ENCODE peak calls at places on chromosomes 5 and 9, in five cellular contexts. S is RWPE2, R is nephron progenitor cell, L is HCT116, M is lower leg skin. W is an unnamed sample.

GRCh38 chr9:133713211-133713959 is 24.8 kb downstream of the SARDH start:
- DNase-seq in L (no peak), M (no peak), S (peak; percentile 47), R (peak; percentile 56), W (no peak)

GRCh38 chr5:58042933-58043606 is 416.8 kb downstream of the PLK2 start:
- DNase-seq in S (no peak), M (no peak), L (no peak), R (no peak), W (no peak)

GRCh38 chr9:2623046-2623865 is 1.7 kb downstream of the VLDLR start:
- DNase-seq in S (no peak), M (peak; percentile 84), L (no peak), R (peak; percentile 46), W (peak; percentile 22)

GRCh38 chr5:3601929-3602712 is 6.5 kb downstream of the IRX1 start:
- DNase-seq in L (no peak), M (peak; percentile 88), S (peak; percentile 64), R (peak; percentile 48), W (no peak)

GRCh38 chr5:36689225-36689624 is 82.8 kb downstream of the SLC1A3 start:
- DNase-seq in L (no peak), M (no peak), S (no peak), R (no peak), W (peak; percentile 62)

GRCh38 chr9:130461218-130461630 is 16.5 kb downstream of the ASS1 start:
- DNase-seq in M (peak; percentile 92), R (peak; percentile 91), S (no peak), L (no peak), W (peak; percentile 85)

GRCh38 chr5:93394301-93394700 is 186.7 kb downstream of the NR2F1-AS1 start:
- DNase-seq in S (no peak), R (no peak), M (no peak), L (no peak), W (no peak)

GRCh38 chr5:10626473-10627013 is 62.7 kb downstream of the ANKRD33B start:
- DNase-seq in M (peak; percentile 84), R (no peak), L (no peak), S (no peak), W (no peak)

GRCh38 chr5:34045996-34046395 is 3.0 kb upstream of the C1QTNF3 start:
- DNase-seq in L (no peak), S (no peak), M (no peak), R (no peak), W (no peak)

GRCh38 chr5:127785098-127785927 is 82.1 kb downstream of the CCDC192 start:
- DNase-seq in R (no peak), S (no peak), L (no peak), M (no peak), W (no peak)

GRCh38 chr5:115190388-115190787 is 20.7 kb upstream of the TRIM36 start:
- DNase-seq in S (no peak), M (no peak), R (no peak), L (no peak), W (no peak)

GRCh38 chr9:124261787-124262595 is 4.2 kb downstream of the NEK6 start:
- DNase-seq in R (no peak), S (no peak), L (no peak), M (no peak), W (no peak)

GRCh38 chr9:131442351-131442750 is 48.5 kb downstream of the PRRC2B start:
- DNase-seq in L (no peak), R (no peak), M (no peak), S (no peak), W (no peak)

GRCh38 chr5:151141535-151141934 is 16.0 kb downstream of the ANXA6 start:
- DNase-seq in M (no peak), R (peak; percentile 37), S (no peak), L (no peak), W (peak; percentile 84)

GRCh38 chr9:128084746-128085145 is 16.7 kb downstream of the SLC25A25 start:
- DNase-seq in L (no peak), R (no peak), M (no peak), S (no peak), W (no peak)

GRCh38 chr9:34809504-34810186 is 99.7 kb upstream of the CCL21 start:
- DNase-seq in R (peak; percentile 42), L (no peak), M (no peak), S (peak; percentile 47), W (no peak)
- TF ChIP-seq CTCF in R (peak; percentile 18), L (no peak), M (no peak), S (peak; percentile 37), W (no peak)

DNA sequence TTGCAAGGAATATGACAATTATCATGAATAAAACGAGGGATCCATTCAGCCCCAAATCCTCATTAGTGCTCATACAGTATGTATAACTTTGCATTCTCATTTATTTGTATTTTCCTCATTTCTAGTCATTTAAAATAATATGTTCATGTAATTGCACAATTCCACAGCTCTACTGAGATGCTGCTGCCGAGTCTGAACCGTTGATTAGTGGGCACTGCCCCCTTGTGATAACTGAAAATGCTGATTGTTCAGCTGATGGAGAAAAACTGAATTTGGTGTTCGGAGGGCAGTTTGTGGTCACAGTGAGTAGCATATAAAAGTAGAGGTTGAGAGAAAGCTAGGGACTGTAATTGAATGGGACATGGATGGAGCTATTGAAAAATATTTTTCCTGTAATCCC is 12.2 kb upstream of the GPR151 start:
- DNase-seq in L (no peak), R (no peak), M (no peak), S (no peak), W (no peak)
- TF ChIP-seq CTCF in L (peak; percentile 26), R (no peak), M (no peak), S (peak; percentile 67), W (no peak)

GRCh38 chr5:72243706-72244105 is 76.3 kb downstream of the MRPS27 start:
- DNase-seq in M (no peak), L (no peak), R (no peak), S (no peak), W (no peak)

GRCh38 chr5:72245517-72246238 is 74.4 kb downstream of the MRPS27 start:
- DNase-seq in L (no peak), R (no peak), S (no peak), M (no peak), W (no peak)

GRCh38 chr5:72246239-72246580 is 73.8 kb downstream of the MRPS27 start:
- DNase-seq in R (no peak), L (no peak), S (no peak), M (no peak), W (no peak)

GRCh38 chr5:72242796-72243475 is 77.1 kb downstream of the MRPS27 start:
- DNase-seq in L (no peak), R (peak; percentile 27), S (no peak), M (no peak), W (no peak)

DNA sequence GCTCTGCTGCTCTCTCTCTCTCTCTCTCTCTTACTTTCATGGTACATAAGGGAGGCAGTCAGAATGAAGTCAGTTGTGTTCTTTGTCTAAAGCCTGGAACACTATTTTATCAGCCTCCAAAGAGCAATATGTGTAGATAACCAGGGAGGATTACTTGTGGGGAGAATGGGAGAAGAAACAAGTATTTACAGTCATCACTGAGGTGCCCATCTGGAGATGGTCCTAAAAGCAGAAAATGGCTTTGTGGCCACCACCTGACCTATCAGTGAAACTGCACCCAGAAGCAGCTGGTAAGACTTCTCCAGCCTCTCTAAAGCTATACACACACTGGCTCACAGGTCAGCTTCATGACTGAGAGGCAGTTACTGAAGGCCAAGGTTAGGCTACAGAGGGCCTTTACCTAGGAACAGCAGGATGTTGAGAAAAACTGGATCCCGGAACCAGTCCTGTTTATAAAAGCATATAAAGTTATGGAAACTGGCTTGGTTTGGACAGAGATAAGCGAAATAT is 75.1 kb downstream of the MRPS27 start:
- DNase-seq in M (no peak), S (no peak), R (peak; percentile 16), L (peak; percentile 24), W (peak; percentile 22)
- TF ChIP-seq CTCF in M (no peak), S (peak; percentile 68), R (peak; percentile 40), L (peak; percentile 51), W (peak; percentile 44)

DNA sequence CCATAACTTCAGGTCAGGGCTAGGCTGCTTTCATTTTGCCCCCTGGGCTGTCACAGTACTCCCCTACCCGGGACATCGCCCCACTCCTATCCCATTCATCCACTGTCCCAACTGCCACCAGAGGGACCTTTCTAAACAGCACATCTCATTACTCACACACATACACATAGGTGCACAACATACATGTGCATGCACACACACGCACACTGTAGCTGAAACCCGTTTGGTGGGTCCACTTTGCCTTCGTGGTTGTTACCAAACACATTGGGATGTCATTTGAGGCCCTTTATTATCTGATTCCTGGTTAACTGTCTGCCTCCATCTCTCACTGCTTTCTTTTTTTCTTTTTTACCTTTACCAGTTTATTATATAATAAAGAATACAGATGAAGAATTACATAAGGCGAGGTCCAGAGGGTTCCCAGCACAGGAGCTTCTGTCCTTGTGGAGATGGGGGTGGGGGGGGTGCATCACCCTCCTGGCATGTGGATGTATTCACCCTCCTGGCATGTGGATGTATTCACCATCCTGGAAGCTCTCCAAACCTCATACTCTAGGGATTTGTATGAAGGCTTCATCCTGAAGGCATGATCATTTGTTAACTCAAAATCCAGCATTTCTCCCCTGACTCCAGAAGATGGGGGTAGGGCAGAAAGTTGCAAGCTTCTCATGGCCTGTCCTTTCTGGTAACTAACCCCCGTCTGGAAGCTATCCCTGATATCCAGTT is 186.0 kb downstream of the GOLPH3 start:
- DNase-seq in M (no peak), S (peak; percentile 97), R (no peak), L (peak; percentile 77), W (no peak)
- TF ChIP-seq CTCF in M (no peak), S (peak; percentile 8), R (no peak), L (no peak), W (no peak)

GRCh38 chr5:169707714-169708113 is 70.6 kb downstream of the DOCK2 start:
- DNase-seq in M (no peak), S (no peak), L (no peak), R (no peak), W (no peak)

GRCh38 chr5:169710675-169711074 is 73.6 kb downstream of the DOCK2 start:
- DNase-seq in R (no peak), S (no peak), M (no peak), L (no peak), W (no peak)

GRCh38 chr5:169712428-169712827 is 75.4 kb downstream of the DOCK2 start:
- DNase-seq in M (no peak), S (no peak), L (no peak), R (no peak), W (no peak)

GRCh38 chr5:169716287-169716686 is 79.2 kb downstream of the DOCK2 start:
- DNase-seq in S (no peak), M (no peak), L (no peak), R (no peak), W (no peak)

GRCh38 chr5:169711826-169712225 is 74.8 kb downstream of the DOCK2 start:
- DNase-seq in M (no peak), L (no peak), S (no peak), R (no peak), W (no peak)
- TF ChIP-seq CTCF in M (no peak), L (no peak), S (no peak), R (no peak), W (no peak)

GRCh38 chr9:104586496-104587180 is 12.6 kb downstream of the OR13C5 start:
- DNase-seq in M (no peak), S (no peak), R (no peak), L (no peak), W (no peak)
- TF ChIP-seq CTCF in M (no peak), S (no peak), R (no peak), L (no peak), W (no peak)

GRCh38 chr9:91161465-91162275 is 200.0 kb downstream of the AUH start:
- DNase-seq in M (peak; percentile 81), L (no peak), R (no peak), S (no peak), W (no peak)
- TF ChIP-seq CTCF in M (no peak), L (peak; percentile 11), R (no peak), S (no peak), W (no peak)

W was measured in GM10248.